ENCODE peak calls at places on chromosome 18, in four cellular contexts. H is HCT116, G is HepG2, P is GM12878. W is an unnamed sample. For H3K4me1, the result is how much of the 10 kb centered on the place peaks cover.

GRCh38 chr18:361941-362913 is 94.4 kb upstream of the THOC1 start:
- DNase-seq in H (no peak), G (peak), P (no peak), W (no peak)

GRCh38 chr18:71287268-71287667 is 998.4 kb downstream of the SOCS6 start:
- DNase-seq in H (no peak), G (no peak), P (no peak), W (no peak)

GRCh38 chr18:45662468-45662867 is 47.2 kb downstream of the SLC14A2 start:
- DNase-seq in H (no peak), G (no peak), P (no peak), W (no peak)

GRCh38 chr18:1559563-1559962 is 654.9 kb downstream of the ADCYAP1 start:
- DNase-seq in H (no peak), G (peak), P (no peak), W (no peak)

GRCh38 chr18:2402084-2402483 is 169.2 kb downstream of the METTL4 start:
- DNase-seq in H (no peak), G (no peak), P (no peak), W (no peak)

GRCh38 chr18:7330041-7330440 is 99.2 kb downstream of the LRRC30 start:
- DNase-seq in H (no peak), G (no peak), P (no peak), W (no peak)

GRCh38 chr18:7626922-7627440 is 59.9 kb downstream of the PTPRM start:
- DNase-seq in H (no peak), G (peak), P (no peak), W (no peak)

GRCh38 chr18:62118324-62118723 is 68.5 kb downstream of the PIGN start:
- DNase-seq in H (no peak), G (no peak), P (no peak), W (no peak)

GRCh38 chr18:77557030-77557429 is 307.4 kb downstream of the GALR1 start:
- DNase-seq in H (no peak), G (no peak), P (no peak), W (no peak)

GRCh38 chr18:58793361-58793760 is 71.3 kb upstream of the ZNF532 start:
- DNase-seq in H (no peak), G (no peak), P (no peak), W (no peak)

GRCh38 chr18:10101293-10101701 is 187.5 kb downstream of the VAPA start:
- DNase-seq in H (no peak), G (no peak), P (no peak), W (peak)

GRCh38 chr18:57444301-57444759 is 9.2 kb downstream of the ONECUT2 start:
- DNase-seq in H (no peak), G (no peak), P (no peak), W (no peak)

GRCh38 chr18:8142932-8143331 is 466.3 kb upstream of the RAB12 start:
- DNase-seq in H (no peak), G (no peak), P (no peak), W (no peak)

GRCh38 chr18:21330122-21330701 is 88.2 kb downstream of the GREB1L start:
- DNase-seq in H (peak), G (peak), P (no peak), W (no peak)

GRCh38 chr18:12420831-12421421 is 13.2 kb downstream of the PRELID3A start:
- DNase-seq in H (no peak), G (peak), P (no peak), W (no peak)

GRCh38 chr18:61743775-61744531 is 148.9 kb downstream of the RNF152 start:
- DNase-seq in H (no peak), G (no peak), P (no peak), W (no peak)

GRCh38 chr18:74840492-74841167 is 243.0 kb downstream of the ZNF407 start:
- DNase-seq in H (no peak), G (peak), P (no peak), W (no peak)

GRCh38 chr18:42860011-42860410 is 255.5 kb downstream of the RIT2 start:
- DNase-seq in H (no peak), G (no peak), P (no peak), W (no peak)

GRCh38 chr18:3129053-3129864 is 90.5 kb downstream of the MYOM1 start:
- DNase-seq in H (peak), G (peak), P (no peak), W (peak)

GRCh38 chr18:54945726-54946125 is 13.5 kb downstream of the CCDC68 start:
- DNase-seq in H (no peak), G (peak), P (no peak), W (no peak)

GRCh38 chr18:615773-616172 is 19.0 kb downstream of the CLUL1 start:
- DNase-seq in H (no peak), G (no peak), P (no peak), W (no peak)

GRCh38 chr18:43129946-43130523 is 14.6 kb upstream of the RIT2 start:
- DNase-seq in H (no peak), G (no peak), P (no peak), W (no peak)

GRCh38 chr18:51867767-51868166 is 472.2 kb upstream of the DCC start:
- DNase-seq in H (no peak), G (no peak), P (no peak), W (no peak)

GRCh38 chr18:23683671-23684070 is 5.6 kb upstream of the LAMA3 start:
- DNase-seq in H (no peak), G (no peak), P (no peak), W (no peak)

DNA sequence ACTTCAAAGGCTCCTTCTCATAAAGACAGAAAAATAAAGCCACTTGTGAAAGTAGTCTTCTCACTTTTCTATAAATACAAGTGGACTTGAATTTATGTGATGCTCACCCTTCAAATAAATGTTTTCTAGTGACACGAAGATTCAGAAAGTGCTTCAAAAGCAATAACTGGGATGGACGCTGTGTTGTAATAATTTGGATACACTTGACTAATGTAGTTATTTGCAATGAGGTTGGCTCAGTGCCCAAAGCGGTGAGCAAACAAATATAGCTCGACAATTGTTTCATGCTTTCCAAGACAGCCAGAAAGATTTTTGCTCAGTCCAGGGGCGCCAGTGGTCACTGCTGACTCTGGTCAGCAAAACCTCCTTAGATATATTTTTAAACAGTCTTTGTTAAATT is 278.6 kb upstream of the KLHL14 start:
- DNase-seq in H (no peak), G (peak), P (no peak), W (no peak)
- TF ChIP-seq ZNF274 in H (no peak), G (no peak), P (no peak), W (no peak)

DNA sequence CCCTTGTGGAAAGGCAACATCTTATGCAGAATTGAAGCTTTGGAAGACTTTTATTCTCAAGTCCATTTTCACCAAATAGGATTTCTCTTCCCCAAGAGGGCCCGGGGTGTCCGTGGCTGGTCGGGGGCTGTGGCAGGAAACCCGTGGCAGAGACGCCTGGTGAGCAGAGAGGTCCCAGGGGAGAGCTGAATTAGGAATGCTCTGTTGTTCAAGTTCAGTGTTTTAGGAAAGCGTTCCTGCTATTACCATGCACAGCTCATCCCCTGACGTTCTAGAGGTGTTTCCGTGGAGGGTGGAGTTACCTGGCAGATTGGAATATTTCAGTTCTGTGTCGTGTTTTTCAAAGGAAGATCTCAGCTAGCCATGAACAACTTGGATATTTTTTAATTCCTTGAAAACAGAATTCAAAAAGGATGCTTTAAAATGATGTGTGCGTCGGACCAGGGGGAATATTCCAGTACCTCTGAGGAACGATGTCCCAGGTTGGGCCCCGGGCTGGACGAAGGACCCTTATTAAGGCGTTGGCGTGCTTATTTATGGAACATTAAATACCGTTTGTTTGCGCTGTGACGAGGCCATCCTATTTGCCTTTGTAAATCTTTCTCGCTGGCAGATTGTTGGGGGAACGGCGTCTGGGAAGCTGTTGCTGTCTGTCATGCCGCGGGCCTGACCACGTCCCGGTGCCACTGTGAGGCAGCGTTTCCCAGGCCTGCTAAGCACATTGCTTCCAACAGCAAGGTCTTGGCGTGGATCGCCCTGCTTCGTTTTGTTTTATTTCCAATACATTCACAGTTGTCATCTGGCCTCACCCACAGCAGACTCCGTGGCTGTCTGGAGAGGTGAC is 8.2 kb downstream of the NFATC1 start:
- DNase-seq in H (no peak), G (no peak), P (no peak), W (no peak)
- H3K4me3 ChIP-seq in H (no peak), G (no peak), P (no peak), W (no peak)

DNA sequence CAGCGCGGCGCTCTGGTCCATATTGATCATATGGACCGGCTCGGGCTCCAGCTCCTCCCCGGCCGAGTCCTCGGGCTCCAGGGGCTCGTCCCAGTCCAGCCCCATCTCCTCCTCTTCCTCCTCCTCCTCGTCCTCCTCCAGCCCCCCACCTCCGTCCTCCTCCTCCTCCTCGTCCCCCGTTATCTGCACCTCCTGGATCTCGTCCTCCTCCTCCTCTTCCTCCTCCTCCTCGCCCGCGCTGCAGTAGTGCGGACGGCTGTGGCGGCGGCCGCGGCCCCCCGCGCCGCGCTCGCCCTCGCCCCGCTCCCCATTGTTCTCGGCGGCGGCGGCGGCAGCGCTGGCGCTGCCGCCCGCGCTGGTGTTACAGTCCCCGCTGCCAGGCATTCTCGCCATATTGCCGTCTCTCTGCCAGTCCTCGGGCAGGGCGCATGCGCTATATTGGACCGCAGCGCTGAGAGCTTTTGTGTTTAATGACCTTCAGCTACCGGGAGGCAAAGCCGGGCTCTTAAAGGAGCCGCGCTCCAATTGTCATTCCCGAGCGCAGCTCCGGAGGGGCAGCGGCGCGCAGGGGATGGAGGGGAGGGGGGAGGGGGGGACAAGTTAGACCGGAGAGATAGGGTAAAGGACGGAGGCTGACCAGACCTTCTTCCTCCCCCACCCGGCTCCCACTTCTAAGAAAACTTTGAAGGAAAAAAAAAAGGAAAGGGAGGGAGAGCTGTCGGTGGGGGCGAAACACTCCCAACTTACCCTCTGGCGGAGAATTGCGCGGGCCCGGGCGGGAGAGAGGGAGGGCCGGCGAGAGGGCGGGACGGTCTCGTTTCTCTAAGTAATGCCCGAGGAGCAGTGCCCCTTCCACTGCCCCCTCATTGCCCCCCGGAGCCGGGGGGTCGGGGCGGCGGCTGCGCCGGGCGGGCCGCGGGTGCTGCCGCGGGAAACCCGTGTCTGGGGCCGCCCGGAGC is at the start of gene KCTD1:
- DNase-seq in H (peak), G (peak), P (no peak), W (peak)
- H3K4me1 ChIP-seq in H (under half), G (under half), P (under half), W (under half)

GRCh38 chr18:13566941-13567762 is 159.2 kb downstream of the FAM210A start:
- DNase-seq in H (no peak), G (no peak), P (peak), W (no peak)

GRCh38 chr18:13564579-13564978 is 161.8 kb downstream of the FAM210A start:
- DNase-seq in H (no peak), G (no peak), P (no peak), W (no peak)

GRCh38 chr18:13563390-13563805 is 163.0 kb downstream of the FAM210A start:
- DNase-seq in H (no peak), G (no peak), P (no peak), W (no peak)

GRCh38 chr18:13562494-13563029 is 163.8 kb downstream of the FAM210A start:
- DNase-seq in H (no peak), G (no peak), P (peak), W (no peak)

DNA sequence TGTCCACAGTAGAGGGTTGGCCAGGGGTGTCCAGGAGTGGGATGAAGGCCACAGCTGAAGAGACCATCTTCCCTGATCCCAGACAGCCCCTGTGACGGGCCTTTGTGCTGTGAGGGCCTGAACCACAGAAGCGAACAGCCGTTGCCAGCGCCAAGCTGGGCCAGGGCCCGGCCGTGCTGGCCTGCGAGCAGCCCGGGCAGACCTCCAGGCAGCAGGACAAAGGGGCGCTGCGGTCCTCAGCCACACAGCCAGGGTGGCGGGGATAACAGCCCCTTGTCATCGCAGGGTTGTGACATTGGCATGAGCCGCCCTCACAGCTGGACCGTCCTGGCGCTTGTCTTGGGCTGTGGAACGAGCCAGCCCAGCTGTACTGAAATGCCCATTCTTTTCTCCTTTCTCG is 161.1 kb downstream of the FAM210A start:
- DNase-seq in H (no peak), G (no peak), P (no peak), W (no peak)
- TF ChIP-seq ZNF274 in H (no peak), G (no peak), P (no peak), W (no peak)

W was measured in NT2/D1.